ENCODE peak calls at places on chromosomes 5 and 9, in four cellular contexts. One of them, this sample, is unnamed.
A peak's percentile ranks its signal among the peaks of the same experiment; 100 is the strongest.

GRCh38 chr5:179824745-179825112 is 4.0 kb downstream of the SQSTM1 start:
- DNase-seq in neuronal stem cell: no peak
- DNase-seq in H1: no peak
- DNase-seq in mesenchymal stem cell: no peak
- DNase-seq in this sample: no peak

GRCh38 chr9:135039266-135039870 is 48.1 kb upstream of the OLFM1 start:
- DNase-seq in neuronal stem cell: no peak
- DNase-seq in H1: no peak
- DNase-seq in mesenchymal stem cell: no peak
- DNase-seq in this sample: no peak

GRCh38 chr9:99432075-99432474 is 210.0 kb downstream of the SEC61B start:
- DNase-seq in neuronal stem cell: no peak
- DNase-seq in H1: no peak
- DNase-seq in mesenchymal stem cell: no peak
- DNase-seq in this sample: no peak

GRCh38 chr5:120817044-120817985 is 353.2 kb downstream of the PRR16 start:
- DNase-seq in neuronal stem cell: no peak
- DNase-seq in H1: no peak
- DNase-seq in mesenchymal stem cell: peak; percentile 35
- DNase-seq in this sample: peak; percentile 54

GRCh38 chr9:128979111-128979510 is 31.6 kb downstream of the NUP188 start:
- DNase-seq in neuronal stem cell: no peak
- DNase-seq in H1: no peak
- DNase-seq in mesenchymal stem cell: no peak
- DNase-seq in this sample: no peak

GRCh38 chr9:13209498-13209897 is 70.0 kb downstream of the MPDZ start:
- DNase-seq in neuronal stem cell: no peak
- DNase-seq in H1: no peak
- DNase-seq in mesenchymal stem cell: no peak
- DNase-seq in this sample: no peak

GRCh38 chr9:123034881-123035465 is 1.5 kb downstream of the GPR21 start:
- DNase-seq in neuronal stem cell: no peak
- DNase-seq in H1: no peak
- DNase-seq in mesenchymal stem cell: no peak
- DNase-seq in this sample: no peak

GRCh38 chr9:132946624-132947295 is 2.3 kb upstream of the TSC1 start:
- DNase-seq in neuronal stem cell: peak; percentile 26
- DNase-seq in H1: peak; percentile 9
- DNase-seq in mesenchymal stem cell: peak; percentile 51
- DNase-seq in this sample: peak; percentile 89

GRCh38 chr5:145827275-145827674 is 7.9 kb downstream of the PRELID2 start:
- DNase-seq in neuronal stem cell: no peak
- DNase-seq in H1: no peak
- DNase-seq in mesenchymal stem cell: no peak
- DNase-seq in this sample: no peak

GRCh38 chr5:172587061-172587405 is 54.0 kb upstream of the NEURL1B start:
- DNase-seq in neuronal stem cell: no peak
- DNase-seq in H1: no peak
- DNase-seq in mesenchymal stem cell: no peak
- DNase-seq in this sample: no peak

GRCh38 chr5:14900661-14901461 is 29.3 kb upstream of the ANKH start:
- DNase-seq in neuronal stem cell: no peak
- DNase-seq in H1: no peak
- DNase-seq in mesenchymal stem cell: peak; percentile 2
- DNase-seq in this sample: peak; percentile 76

GRCh38 chr5:77306531-77306930 is 96.1 kb downstream of the PDE8B start:
- DNase-seq in neuronal stem cell: no peak
- DNase-seq in H1: no peak
- DNase-seq in mesenchymal stem cell: no peak
- DNase-seq in this sample: no peak

DNA sequence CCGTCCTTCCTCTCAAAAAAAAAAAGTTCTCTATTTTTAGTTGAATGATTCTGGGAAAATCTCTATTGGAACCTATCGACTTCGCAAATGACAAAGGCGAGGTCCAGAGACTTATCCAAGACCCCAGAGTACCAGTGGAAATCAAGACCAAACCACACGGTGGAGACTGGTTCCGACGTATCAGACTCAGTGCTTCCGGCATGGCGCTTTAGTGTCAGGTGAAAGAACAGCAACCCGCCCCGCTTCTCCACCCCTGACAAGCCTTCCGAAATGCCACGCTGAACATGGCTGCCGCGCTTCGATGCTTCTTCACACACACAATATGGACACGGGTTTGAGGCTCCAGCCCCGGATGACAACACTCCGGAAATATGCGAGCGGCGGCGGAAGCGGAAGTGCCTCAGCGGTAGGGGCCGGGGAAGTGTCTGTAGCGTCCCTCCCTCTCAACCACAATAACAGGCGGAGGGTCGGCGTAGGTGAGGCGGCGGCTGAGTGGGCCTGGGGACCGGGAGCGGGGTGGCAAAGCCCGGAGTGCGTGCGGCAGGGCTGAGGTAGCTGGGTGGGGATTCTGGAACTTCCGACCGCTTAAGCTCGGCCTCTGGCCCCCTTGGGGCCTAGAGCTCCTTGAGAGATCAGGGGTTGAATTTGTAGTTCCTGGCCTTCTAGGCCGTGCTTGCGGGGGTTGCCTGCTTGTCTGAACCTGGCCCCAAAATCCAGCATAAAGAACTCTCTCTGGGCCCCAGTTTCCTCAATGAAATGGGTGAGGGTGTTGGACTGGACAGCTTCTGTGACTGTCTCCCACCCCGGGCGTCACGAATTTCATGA is at the start of gene FBXO38:
- DNase-seq in neuronal stem cell: peak; percentile 92
- DNase-seq in H1: peak; percentile 94
- DNase-seq in mesenchymal stem cell: peak; percentile 96
- DNase-seq in this sample: peak; percentile 99
- H3K18ac ChIP-seq in neuronal stem cell: peak within 1 kb of the TSS; percentile 20
- H3K18ac ChIP-seq in H1: no peak within 1 kb of the TSS
- H3K18ac ChIP-seq in mesenchymal stem cell: peak within 1 kb of the TSS; percentile 97
- H3K18ac ChIP-seq in this sample: peak within 1 kb of the TSS; percentile 3

GRCh38 chr9:127742435-127743088 is 7.5 kb upstream of the TOR2A start:
- DNase-seq in neuronal stem cell: peak; percentile 77
- DNase-seq in H1: peak; percentile 91
- DNase-seq in mesenchymal stem cell: peak; percentile 91
- DNase-seq in this sample: peak; percentile 98
- H3K4me3 ChIP-seq in neuronal stem cell: peak overlapping the region; percentile 74
- H3K4me3 ChIP-seq in H1: peak overlapping the region; percentile 32
- H3K4me3 ChIP-seq in mesenchymal stem cell: no peak overlapping the region
- H3K4me3 ChIP-seq in this sample: peak overlapping the region; percentile 25

GRCh38 chr9:77605449-77606220 is 42.5 kb downstream of the GNA14 start:
- DNase-seq in neuronal stem cell: no peak
- DNase-seq in H1: no peak
- DNase-seq in mesenchymal stem cell: peak; percentile 26
- DNase-seq in this sample: no peak

GRCh38 chr9:77601476-77602056 is 46.6 kb downstream of the GNA14 start:
- DNase-seq in neuronal stem cell: no peak
- DNase-seq in H1: no peak
- DNase-seq in mesenchymal stem cell: no peak
- DNase-seq in this sample: peak; percentile 47

GRCh38 chr9:77606526-77606925 is 41.6 kb downstream of the GNA14 start:
- DNase-seq in neuronal stem cell: no peak
- DNase-seq in H1: no peak
- DNase-seq in mesenchymal stem cell: no peak
- DNase-seq in this sample: peak; percentile 86

GRCh38 chr9:77602852-77603251 is 45.3 kb downstream of the GNA14 start:
- DNase-seq in neuronal stem cell: no peak
- DNase-seq in H1: no peak
- DNase-seq in mesenchymal stem cell: no peak
- DNase-seq in this sample: no peak

GRCh38 chr9:77604316-77604715 is 43.8 kb downstream of the GNA14 start:
- DNase-seq in neuronal stem cell: no peak
- DNase-seq in H1: no peak
- DNase-seq in mesenchymal stem cell: no peak
- DNase-seq in this sample: peak; percentile 42
- H3K27ac ChIP-seq in neuronal stem cell: no peak overlapping the region
- H3K27ac ChIP-seq in H1: no peak overlapping the region
- H3K27ac ChIP-seq in mesenchymal stem cell: no peak overlapping the region
- H3K27ac ChIP-seq in this sample: no peak overlapping the region

GRCh38 chr9:71105192-71105591 is 16.2 kb downstream of the TRPM3 start:
- DNase-seq in neuronal stem cell: no peak
- DNase-seq in H1: no peak
- DNase-seq in mesenchymal stem cell: no peak
- DNase-seq in this sample: no peak
- H3K18ac ChIP-seq in neuronal stem cell: no peak overlapping the region
- H3K18ac ChIP-seq in H1: no peak overlapping the region
- H3K18ac ChIP-seq in mesenchymal stem cell: no peak overlapping the region
- H3K18ac ChIP-seq in this sample: no peak overlapping the region